ENCODE peak calls at places on chromosomes 11 and 22, in seven cellular contexts. P is fibroblast of lung, H is neural progenitor cell, J is IMR-90, V is HCT116, Z is H1, L is GM23248. K is an unnamed sample.

GRCh38 chr11:64568584-64569140 is 22.4 kb upstream of the SLC22A12 start:
- DNase-seq in P (no peak), H (no peak), J (no peak), V (no peak), Z (no peak), L (no peak), K (no peak)

GRCh38 chr11:29343465-29344333 is 673.1 kb downstream of the KCNA4 start:
- DNase-seq in P (peak; percentile 25), H (peak; percentile 73), J (peak; percentile 34), V (peak; percentile 60), Z (peak; percentile 86), L (peak; percentile 67), K (peak; percentile 58)

GRCh38 chr11:28384418-28384817 is 276.2 kb downstream of the METTL15 start:
- DNase-seq in P (peak; percentile 99), H (no peak), J (peak; percentile 99), V (no peak), Z (no peak), L (peak; percentile 94), K (no peak)

GRCh38 chr11:35614949-35615569 is 3.2 kb upstream of the FJX1 start:
- DNase-seq in P (no peak), H (peak; percentile 39), J (no peak), V (no peak), Z (no peak), L (peak; percentile 31), K (no peak)

GRCh38 chr11:106524446-106524845 is 447.0 kb downstream of the AASDHPPT start:
- DNase-seq in P (no peak), H (no peak), J (no peak), V (no peak), Z (no peak), L (no peak), K (no peak)

GRCh38 chr11:57359896-57360690 is 20.9 kb downstream of the PRG3 start:
- DNase-seq in P (no peak), H (no peak), J (no peak), V (no peak), Z (no peak), L (no peak), K (no peak)

GRCh38 chr11:72721689-72722049 is 30.5 kb downstream of the ARAP1 start:
- DNase-seq in P (no peak), H (no peak), J (no peak), V (no peak), Z (no peak), L (peak; percentile 62), K (peak; percentile 46)

GRCh38 chr11:61152816-61153592 is 8.2 kb downstream of the VPS37C start:
- DNase-seq in P (peak; percentile 86), H (no peak), J (peak; percentile 70), V (no peak), Z (no peak), L (peak; percentile 86), K (no peak)

GRCh38 chr11:124920870-124921609 is 2.0 kb downstream of the HEPN1 start:
- DNase-seq in P (peak; percentile 55), H (peak; percentile 85), J (peak; percentile 47), V (no peak), Z (peak; percentile 83), L (peak; percentile 70), K (no peak)

GRCh38 chr11:126731526-126731925 is 269.0 kb downstream of the KIRREL3 start:
- DNase-seq in P (no peak), H (peak; percentile 21), J (no peak), V (no peak), Z (no peak), L (no peak), K (no peak)

GRCh38 chr22:46219650-46220049 is 30.4 kb downstream of the CDPF1 start:
- DNase-seq in P (no peak), H (no peak), J (no peak), V (no peak), Z (no peak), L (no peak), K (no peak)

GRCh38 chr11:116073854-116074837 is 569.9 kb upstream of the CADM1 start:
- DNase-seq in P (peak; percentile 70), H (peak; percentile 73), J (no peak), V (no peak), Z (no peak), L (peak; percentile 4), K (no peak)

GRCh38 chr11:120929090-120929489 is 94.8 kb upstream of the TBCEL start:
- DNase-seq in P (peak; percentile 58), H (no peak), J (no peak), V (no peak), Z (no peak), L (peak; percentile 87), K (no peak)

GRCh38 chr11:121696177-121696863 is 243.6 kb upstream of the SORL1-AS1 start:
- DNase-seq in P (peak; percentile 76), H (no peak), J (no peak), V (no peak), Z (no peak), L (no peak), K (no peak)

DNA sequence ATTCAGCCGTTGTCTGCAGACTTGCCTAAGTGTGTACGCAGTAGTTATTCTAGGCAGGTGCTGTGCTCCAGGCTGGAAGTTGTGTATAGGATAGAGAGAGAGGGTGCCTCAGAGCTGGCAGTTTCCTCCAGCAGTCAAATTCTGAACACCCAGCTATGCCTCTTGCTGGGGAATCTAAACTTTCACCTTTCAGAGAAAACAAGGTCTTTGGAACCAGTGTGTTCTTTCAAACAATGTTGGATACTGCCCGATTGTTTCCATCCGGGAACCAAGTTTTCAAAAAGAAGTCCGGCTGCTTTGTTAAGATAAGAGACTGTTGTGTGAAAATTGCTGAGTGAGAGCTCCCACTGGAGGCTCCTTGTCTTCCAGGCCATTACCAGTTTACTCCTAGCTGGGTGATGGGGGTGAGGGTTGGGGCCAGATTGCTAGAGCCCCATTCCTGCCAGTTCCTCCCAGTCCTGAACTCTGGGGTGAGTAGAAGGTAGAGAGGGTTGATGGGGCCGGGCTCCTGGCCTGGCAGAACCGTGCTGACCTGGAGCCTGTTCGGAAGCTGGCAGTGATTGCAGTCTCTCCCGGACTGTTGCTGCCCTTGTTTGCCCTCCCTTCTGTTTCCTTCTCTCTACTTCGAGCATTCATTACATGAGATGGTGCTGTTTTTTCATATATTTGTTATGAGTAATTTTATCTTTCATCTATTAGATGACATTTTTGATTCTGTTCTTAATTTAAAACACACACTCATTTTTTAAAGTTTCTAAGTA is 150.2 kb downstream of the TEAD1 start:
- DNase-seq in P (no peak), H (no peak), J (no peak), V (no peak), Z (no peak), L (no peak), K (no peak)
- H3K4me1 ChIP-seq in P (peaks cover 17% of the 10 kb centered on the region), H (peaks cover 61% of the 10 kb centered on the region), J (peaks cover 9% of the 10 kb centered on the region), V (peaks cover 18% of the 10 kb centered on the region), Z (peaks cover 23% of the 10 kb centered on the region), L (peaks cover 36% of the 10 kb centered on the region), K (peaks cover 19% of the 10 kb centered on the region)

GRCh38 chr11:114301088-114301487 is 4.9 kb downstream of the NNMT start:
- DNase-seq in P (no peak), H (no peak), J (no peak), V (no peak), Z (no peak), L (no peak), K (no peak)

GRCh38 chr11:114301927-114302326 is 5.7 kb downstream of the NNMT start:
- DNase-seq in P (no peak), H (no peak), J (no peak), V (no peak), Z (no peak), L (no peak), K (no peak)

GRCh38 chr11:114304969-114305368 is 8.8 kb downstream of the NNMT start:
- DNase-seq in P (no peak), H (no peak), J (no peak), V (no peak), Z (no peak), L (no peak), K (no peak)

GRCh38 chr11:114302663-114303062 is 6.5 kb downstream of the NNMT start:
- DNase-seq in P (no peak), H (peak; percentile 72), J (no peak), V (no peak), Z (no peak), L (no peak), K (no peak)

DNA sequence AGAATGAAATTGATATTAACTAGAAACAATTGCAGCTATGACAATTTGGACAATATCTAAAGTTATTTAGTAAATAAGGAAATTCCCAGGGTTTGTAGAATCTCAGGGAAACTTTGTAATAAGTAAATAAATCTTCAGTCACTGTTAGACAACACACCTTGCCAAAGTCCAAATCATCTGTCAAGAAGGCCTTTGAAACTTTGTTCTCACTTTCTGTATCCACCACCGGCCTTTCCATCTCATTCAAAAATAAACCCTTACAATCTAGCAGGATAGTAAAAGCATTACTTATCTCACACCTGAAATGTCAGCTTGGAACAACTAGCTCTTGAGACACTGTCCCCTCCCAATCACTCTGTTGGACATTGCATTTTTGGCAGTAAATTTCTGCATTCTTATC is 7.9 kb downstream of the NNMT start:
- DNase-seq in P (no peak), H (no peak), J (no peak), V (no peak), Z (no peak), L (no peak), K (no peak)
- H2AFZ ChIP-seq in P (no peak overlapping the region), H (no peak overlapping the region), J (no peak overlapping the region), V (no peak overlapping the region), Z (no peak overlapping the region), L (no peak overlapping the region), K (no peak overlapping the region)

GRCh38 chr11:62566247-62566646 is 7.4 kb downstream of the EEF1G start:
- DNase-seq in P (no peak), H (no peak), J (no peak), V (no peak), Z (no peak), L (no peak), K (no peak)

GRCh38 chr11:62565100-62565802 is 8.4 kb downstream of the EEF1G start:
- DNase-seq in P (no peak), H (no peak), J (no peak), V (no peak), Z (no peak), L (no peak), K (no peak)

GRCh38 chr11:62572431-62572830 is 1.3 kb downstream of the EEF1G start:
- DNase-seq in P (no peak), H (no peak), J (no peak), V (no peak), Z (no peak), L (no peak), K (no peak)

GRCh38 chr11:62569611-62570010 is 4.1 kb downstream of the EEF1G start:
- DNase-seq in P (no peak), H (no peak), J (no peak), V (no peak), Z (no peak), L (no peak), K (no peak)

DNA sequence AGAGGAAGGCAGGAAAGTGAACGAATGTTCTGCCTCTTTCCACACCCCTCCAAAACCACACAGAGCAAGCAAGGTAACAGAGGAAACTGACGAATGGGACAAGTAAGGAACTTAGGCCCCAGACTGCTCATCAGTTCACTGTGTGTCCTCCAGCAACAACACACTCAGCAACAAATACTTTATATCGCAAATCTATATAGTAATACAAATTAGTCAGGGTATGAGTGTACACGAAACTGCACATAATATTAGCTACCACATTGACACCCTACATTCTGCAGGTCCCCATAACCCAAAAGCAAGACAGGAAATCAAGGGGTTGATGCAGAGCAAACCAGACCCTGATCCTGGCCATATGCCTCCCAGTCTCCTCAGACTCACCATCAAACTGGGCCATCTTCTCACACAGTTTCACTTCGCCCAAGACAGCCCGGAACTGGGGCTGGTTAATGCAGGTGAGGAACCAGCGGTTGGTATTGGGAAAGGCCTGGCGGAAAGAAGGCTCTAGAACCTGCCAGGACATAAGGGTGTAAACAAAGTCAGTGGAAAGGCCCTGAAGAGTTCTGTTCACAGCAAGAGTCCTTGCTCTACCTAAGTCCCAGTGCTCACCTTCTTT is 6.6 kb downstream of the EEF1G start:
- DNase-seq in P (no peak), H (no peak), J (no peak), V (no peak), Z (no peak), L (no peak), K (no peak)
- H4K20me1 ChIP-seq in P (no peaks in the 10 kb centered on the region), H (peaks cover 92% of the 10 kb centered on the region), J (peaks cover 61% of the 10 kb centered on the region), V (peaks cover 31% of the 10 kb centered on the region), Z (peaks cover 18% of the 10 kb centered on the region), L (no peaks in the 10 kb centered on the region), K (peaks cover 29% of the 10 kb centered on the region)

GRCh38 chr11:69004411-69005182 is 8.4 kb downstream of the MRGPRF start:
- DNase-seq in P (no peak), H (no peak), J (no peak), V (no peak), Z (no peak), L (no peak), K (no peak)
- H3K4me1 ChIP-seq in P (peaks cover 41% of the 10 kb centered on the region), H (no peaks in the 10 kb centered on the region), J (peaks cover 39% of the 10 kb centered on the region), V (peaks cover 42% of the 10 kb centered on the region), Z (no peaks in the 10 kb centered on the region), L (peaks cover 30% of the 10 kb centered on the region), K (no peaks in the 10 kb centered on the region)

K was measured in OCI-LY7.